ENCODE peak calls at places on chromosomes 3 and 15, in four cellular contexts. K, A, J and U are unnamed samples.

GRCh38 chr3:48402281-48402732 is 27.6 kb downstream of the PLXNB1 start:
- DNase-seq in K (peak), A (no peak), J (peak), U (no peak)

GRCh38 chr3:172561894-172562664 is 38.8 kb upstream of the TNFSF10 start:
- DNase-seq in K (peak), A (no peak), J (no peak), U (no peak)

GRCh38 chr3:98013428-98014349 is 21.4 kb downstream of the GABRR3 start:
- DNase-seq in K (peak), A (no peak), J (peak), U (no peak)

GRCh38 chr3:106759686-106760085 is 617.6 kb upstream of the CCDC54 start:
- DNase-seq in K (no peak), A (no peak), J (peak), U (no peak)

GRCh38 chr3:163056874-163057497 is 1560.4 kb downstream of the OTOL1 start:
- DNase-seq in K (peak), A (peak), J (peak), U (peak)

GRCh38 chr3:71305246-71306206 is 278.0 kb downstream of the FOXP1 start:
- DNase-seq in K (peak), A (peak), J (no peak), U (peak)

GRCh38 chr3:161630791-161631190 is 134.2 kb downstream of the OTOL1 start:
- DNase-seq in K (peak), A (peak), J (peak), U (no peak)

GRCh38 chr3:125622381-125622788 is 27.1 kb upstream of the OSBPL11 start:
- DNase-seq in K (no peak), A (no peak), J (no peak), U (no peak)

GRCh38 chr3:116947809-116948208 is 238.2 kb downstream of the TUSC7 start:
- DNase-seq in K (no peak), A (no peak), J (no peak), U (peak)

GRCh38 chr15:57045741-57046382 is 127.4 kb downstream of the TCF12 start:
- DNase-seq in K (no peak), A (no peak), J (no peak), U (no peak)

GRCh38 chr15:95142441-95142840 is 911.1 kb downstream of the MCTP2 start:
- DNase-seq in K (no peak), A (no peak), J (no peak), U (no peak)

GRCh38 chr3:13518516-13519351 is 30.2 kb upstream of the FBLN2 start:
- DNase-seq in K (no peak), A (no peak), J (no peak), U (no peak)

GRCh38 chr15:85029221-85029620 is 47.6 kb downstream of the PDE8A start:
- DNase-seq in K (no peak), A (no peak), J (no peak), U (no peak)

GRCh38 chr3:190671658-190672057 is 157.8 kb downstream of the IL1RAP start:
- DNase-seq in K (peak), A (no peak), J (peak), U (no peak)

GRCh38 chr15:85582719-85583089 is 202.3 kb downstream of the AKAP13 start:
- DNase-seq in K (no peak), A (no peak), J (peak), U (no peak)

GRCh38 chr3:557972-558371 is 361.4 kb downstream of the CHL1 start:
- DNase-seq in K (no peak), A (no peak), J (no peak), U (peak)

GRCh38 chr3:13537244-13537921 is 11.5 kb upstream of the FBLN2 start:
- DNase-seq in K (no peak), A (no peak), J (no peak), U (no peak)

GRCh38 chr3:168885028-168885427 is 778.5 kb downstream of the MECOM start:
- DNase-seq in K (peak), A (no peak), J (peak), U (no peak)

GRCh38 chr3:112653209-112653871 is 12.4 kb upstream of the CCDC80 start:
- DNase-seq in K (peak), A (no peak), J (peak), U (no peak)

GRCh38 chr15:96312641-96313335 is 17.7 kb upstream of the NR2F2 start:
- DNase-seq in K (peak), A (no peak), J (peak), U (no peak)

GRCh38 chr15:59741274-59741906 is 52.3 kb upstream of the BNIP2 start:
- DNase-seq in K (peak), A (peak), J (peak), U (peak)

GRCh38 chr3:19645093-19645492 is 288.9 kb downstream of the EFHB start:
- DNase-seq in K (no peak), A (no peak), J (no peak), U (peak)

GRCh38 chr3:150421799-150422548 is 13.9 kb downstream of the TSC22D2 start:
- DNase-seq in K (peak), A (no peak), J (peak), U (no peak)

GRCh38 chr3:162602619-162603018 is 1106.0 kb downstream of the OTOL1 start:
- DNase-seq in K (peak), A (no peak), J (no peak), U (no peak)

GRCh38 chr15:23690450-23690852 is 3.3 kb upstream of the NDN start:
- DNase-seq in K (no peak), A (peak), J (peak), U (no peak)

GRCh38 chr15:64193971-64194370 is 31.1 kb upstream of the PPIB start:
- DNase-seq in K (no peak), A (peak), J (no peak), U (no peak)

GRCh38 chr3:78204977-78205376 is 1165.1 kb downstream of the ROBO2 start:
- DNase-seq in K (peak), A (peak), J (peak), U (no peak)

GRCh38 chr3:13825317-13825590 is 54.6 kb downstream of the WNT7A start:
- DNase-seq in K (peak), A (no peak), J (no peak), U (no peak)

DNA sequence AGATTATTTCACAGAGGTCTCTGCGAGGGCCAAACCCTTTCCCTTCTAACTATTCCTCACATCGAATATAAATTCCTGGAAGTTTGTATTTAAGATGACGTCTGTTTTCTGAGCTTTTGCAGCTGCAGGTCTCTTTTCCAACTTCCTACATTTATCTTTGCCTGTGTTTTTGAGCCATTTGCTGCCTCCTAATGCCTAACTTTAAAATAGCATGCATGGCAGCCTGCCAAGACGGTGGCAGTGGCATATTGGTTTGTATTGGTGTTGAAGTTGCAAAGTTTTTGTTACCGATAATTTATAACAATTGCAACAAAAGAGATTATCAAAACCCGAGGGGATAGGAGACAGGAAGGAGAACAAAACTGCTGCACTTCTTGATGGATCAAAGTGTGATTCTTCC is 187.1 kb upstream of the DNAJC19 start:
- DNase-seq in K (peak), A (peak), J (peak), U (peak)
- H2AFZ ChIP-seq in K (no peak), A (peak), J (no peak), U (no peak)

DNA sequence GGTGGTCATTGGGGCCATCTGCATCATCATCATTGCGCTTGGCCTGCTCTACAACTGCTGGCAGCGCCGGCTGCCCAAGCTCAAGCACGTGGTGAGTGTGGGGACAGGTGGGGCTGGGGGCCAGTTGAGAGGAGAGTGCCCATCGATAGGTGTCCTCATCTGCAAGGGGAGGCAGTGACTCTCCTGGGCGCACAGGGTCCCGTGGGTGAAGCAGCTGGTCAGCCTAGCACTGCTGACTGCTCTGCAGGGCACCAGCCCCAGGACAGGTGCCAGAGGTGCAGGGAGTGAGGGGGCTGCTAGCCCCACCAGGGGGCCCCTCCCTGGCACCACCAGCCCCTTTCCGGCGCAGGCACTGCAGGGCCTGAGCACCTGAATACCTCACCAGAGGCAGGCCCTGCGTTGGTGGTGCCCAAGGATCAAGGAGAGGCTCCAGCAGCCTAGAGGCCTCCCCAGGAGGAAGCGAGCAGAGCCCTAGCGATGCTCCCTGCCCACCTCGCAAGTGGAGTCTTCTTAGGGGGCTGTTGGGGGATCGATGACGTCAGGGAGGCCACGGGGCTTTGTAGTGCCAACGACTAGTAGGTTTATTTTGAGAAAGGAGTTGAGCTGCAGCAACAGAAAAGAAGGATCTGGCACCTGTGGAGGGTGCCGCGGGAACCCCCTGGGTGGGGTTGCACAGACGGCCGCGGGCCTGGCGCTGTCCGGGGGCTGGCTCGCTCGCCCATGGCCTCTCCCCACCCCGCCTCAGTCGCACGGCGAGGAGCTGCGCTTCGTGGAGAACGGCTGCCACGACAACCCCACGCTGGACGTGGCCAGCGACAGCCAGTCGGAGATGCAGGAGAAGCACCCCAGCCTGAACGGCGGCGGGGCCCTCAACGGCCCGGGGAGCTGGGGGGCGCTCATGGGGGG is 976 bp upstream of the ABTB1 start:
- DNase-seq in K (no peak), A (peak), J (peak), U (peak)
- TF ChIP-seq EZH2phosphoT487 in K (no peak), A (no peak), J (no peak), U (no peak)

GRCh38 chr15:63044077-63044644 is 1.6 kb downstream of the TPM1 start:
- DNase-seq in K (no peak), A (peak), J (no peak), U (no peak)
- H2AFZ ChIP-seq in K (peak), A (no peak), J (no peak), U (no peak)

GRCh38 chr3:32184187-32184730 is 54.2 kb upstream of the CMTM8 start:
- DNase-seq in K (no peak), A (no peak), J (peak), U (no peak)
- TF ChIP-seq EZH2phosphoT487 in K (no peak), A (no peak), J (peak), U (no peak)

GRCh38 chr3:146953523-146954125 is 348.5 kb upstream of the PLSCR5 start:
- DNase-seq in K (no peak), A (peak), J (peak), U (no peak)
- H2AFZ ChIP-seq in K (no peak), A (peak), J (peak), U (no peak)